ENCODE peak calls at places on chromosomes 2 and 18, in five cellular contexts. T is heart left ventricle, B is GM23248, S is Calu3, E is AML-193. U is an unnamed sample.

GRCh38 chr2:150465703-150466569 is 21.5 kb downstream of the RND3 start:
- DNase-seq in T (no peak), B (peak; percentile 35), S (no peak), E (no peak), U (no peak)

GRCh38 chr2:72891091-72891818 is 4.0 kb downstream of the SPR start:
- DNase-seq in T (no peak), B (peak; percentile 34), S (no peak), E (no peak), U (no peak)

GRCh38 chr2:74026674-74027294 is 42.1 kb downstream of the TET3 start:
- DNase-seq in T (no peak), B (no peak), S (no peak), E (no peak), U (no peak)

GRCh38 chr2:111616651-111617218 is 267.3 kb downstream of the ANAPC1 start:
- DNase-seq in T (no peak), B (no peak), S (no peak), E (no peak), U (no peak)

GRCh38 chr2:236365258-236366048 is 101.2 kb upstream of the ASB18 start:
- DNase-seq in T (no peak), B (no peak), S (no peak), E (no peak), U (peak; percentile 17)

GRCh38 chr2:127701651-127702394 is 526 bp downstream of the SFT2D3 start:
- DNase-seq in T (peak; percentile 86), B (peak; percentile 92), S (peak; percentile 79), E (peak; percentile 73), U (peak; percentile 75)

GRCh38 chr2:9739508-9739907 is 103.8 kb upstream of the TAF1B start:
- DNase-seq in T (peak; percentile 91), B (peak; percentile 64), S (peak; percentile 50), E (no peak), U (no peak)

GRCh38 chr2:71190959-71191943 is 35.7 kb downstream of the PAIP2B start:
- DNase-seq in T (no peak), B (peak; percentile 59), S (no peak), E (peak; percentile 52), U (no peak)

GRCh38 chr2:73163522-73164367 is 38.6 kb upstream of the NOTO start:
- DNase-seq in T (peak; percentile 62), B (peak; percentile 79), S (peak; percentile 80), E (peak; percentile 67), U (peak; percentile 86)

GRCh38 chr2:100041946-100042345 is 100.4 kb downstream of the AFF3 start:
- DNase-seq in T (no peak), B (no peak), S (no peak), E (no peak), U (no peak)

GRCh38 chr2:200199576-200200263 is 106.8 kb upstream of the SPATS2L start:
- DNase-seq in T (no peak), B (no peak), S (peak; percentile 37), E (no peak), U (peak; percentile 50)

GRCh38 chr2:40173276-40173675 is 278.6 kb downstream of the SLC8A1 start:
- DNase-seq in T (no peak), B (peak; percentile 40), S (no peak), E (no peak), U (no peak)

GRCh38 chr2:99880148-99880983 is 262.0 kb downstream of the AFF3 start:
- DNase-seq in T (no peak), B (peak; percentile 74), S (no peak), E (no peak), U (no peak)

GRCh38 chr2:222915092-222915957 is 54.5 kb downstream of the ACSL3 start:
- DNase-seq in T (no peak), B (peak; percentile 56), S (no peak), E (peak; percentile 36), U (no peak)

GRCh38 chr2:60152226-60152833 is 401.1 kb downstream of the BCL11A start:
- DNase-seq in T (no peak), B (peak; percentile 38), S (peak; percentile 8), E (peak; percentile 13), U (no peak)

GRCh38 chr2:65053199-65053598 is 3.0 kb upstream of the CEP68 start:
- DNase-seq in T (no peak), B (no peak), S (no peak), E (peak; percentile 83), U (no peak)

GRCh38 chr18:59718108-59719057 is 21.2 kb upstream of the CCBE1 start:
- DNase-seq in T (no peak), B (peak; percentile 89), S (peak; percentile 65), E (no peak), U (no peak)

GRCh38 chr18:48790869-48791635 is 159.7 kb downstream of the SMAD7 start:
- DNase-seq in T (peak; percentile 47), B (no peak), S (no peak), E (no peak), U (no peak)

GRCh38 chr18:69400976-69401474 is 337 bp downstream of the DOK6 start:
- DNase-seq in T (peak; percentile 29), B (peak; percentile 63), S (no peak), E (no peak), U (no peak)

GRCh38 chr18:48749768-48750167 is 201.0 kb downstream of the SMAD7 start:
- DNase-seq in T (peak; percentile 84), B (peak; percentile 92), S (no peak), E (no peak), U (no peak)

GRCh38 chr2:167005096-167005495 is 116.8 kb downstream of the XIRP2 start:
- DNase-seq in T (no peak), B (no peak), S (no peak), E (no peak), U (no peak)

GRCh38 chr2:9388950-9389911 is 34.1 kb downstream of the ITGB1BP1 start:
- DNase-seq in T (no peak), B (no peak), S (no peak), E (no peak), U (no peak)

GRCh38 chr2:63378589-63378988 is 209.7 kb downstream of the WDPCP start:
- DNase-seq in T (no peak), B (no peak), S (no peak), E (no peak), U (no peak)

U was measured in H9.